ENCODE peak calls at places on chromosome 5, in five cellular contexts. Y is BJ; O is HL-60; I is CD8-positive, alpha-beta memory T cell; M is T47D. D is an unnamed sample.

GRCh38 chr5:148011407-148012124 is 52.2 kb upstream of the SPINK5 start:
- DNase-seq in I (no peak), Y (peak), M (no peak), O (peak), D (peak)

GRCh38 chr5:136731241-136731885 is 366.0 kb upstream of the TRPC7 start:
- DNase-seq in O (no peak), Y (no peak), I (no peak), M (no peak), D (peak)

GRCh38 chr5:26343801-26344310 is 694.5 kb downstream of the CDH9 start:
- DNase-seq in O (no peak), Y (no peak), I (no peak), M (no peak), D (no peak)

GRCh38 chr5:154242964-154243376 is 52.4 kb downstream of the GALNT10 start:
- DNase-seq in M (no peak), O (no peak), I (no peak), Y (no peak), D (no peak)

GRCh38 chr5:61809651-61810050 is 477.6 kb downstream of the ZSWIM6 start:
- DNase-seq in O (no peak), M (no peak), I (no peak), Y (no peak), D (no peak)

GRCh38 chr5:116062352-116062751 is 22.5 kb upstream of the COMMD10 start:
- DNase-seq in O (no peak), M (no peak), I (no peak), Y (no peak), D (no peak)

GRCh38 chr5:68250662-68251298 is 35.2 kb downstream of the PIK3R1 start:
- DNase-seq in O (peak), I (no peak), M (no peak), Y (no peak), D (no peak)

GRCh38 chr5:178793156-178793555 is 62.7 kb upstream of the ZNF354A start:
- DNase-seq in Y (no peak), O (peak), I (no peak), M (peak), D (no peak)

GRCh38 chr5:129078660-129079059 is 15.9 kb upstream of the ISOC1 start:
- DNase-seq in O (no peak), M (no peak), Y (no peak), I (no peak), D (no peak)

GRCh38 chr5:91170266-91170665 is 212.9 kb downstream of the ARRDC3 start:
- DNase-seq in I (no peak), O (no peak), Y (no peak), M (no peak), D (peak)

GRCh38 chr5:139019880-139020279 is 144.7 kb upstream of the LRRTM2 start:
- DNase-seq in I (no peak), M (no peak), Y (no peak), O (no peak), D (no peak)

GRCh38 chr5:24222866-24223265 is 421.9 kb downstream of the CDH10 start:
- DNase-seq in O (no peak), I (no peak), Y (no peak), M (no peak), D (no peak)

GRCh38 chr5:81773574-81773973 is 22.7 kb upstream of the SSBP2 start:
- DNase-seq in M (no peak), I (no peak), Y (no peak), O (no peak), D (no peak)

D was measured in AG09309.